ENCODE peak calls at places on chromosome 3, in eight cellular contexts. X, T, Q, W, P, J, O and Z are unnamed samples. For H3K27me3, the result is how much of the 10 kb centered on the place peaks cover.

GRCh38 chr3:72665701-72666443 is 182.4 kb downstream of the SHQ1 start:
- DNase-seq in Q (peak), X (no peak), O (peak), T (peak), J (no peak), W (no peak), P (no peak), Z (no peak)

GRCh38 chr3:139509631-139510030 is 29.9 kb downstream of the RBP1 start:
- DNase-seq in T (no peak), O (no peak), X (no peak), J (no peak), W (no peak), P (no peak), Q (no peak), Z (no peak)

GRCh38 chr3:24853685-24854341 is 359.2 kb upstream of the THRB start:
- DNase-seq in X (no peak), P (no peak), O (no peak), J (no peak), Q (no peak), W (no peak), T (no peak), Z (no peak)

GRCh38 chr3:47010910-47011309 is 31.4 kb downstream of the NBEAL2 start:
- DNase-seq in Q (no peak), J (no peak), O (no peak), W (no peak), T (no peak), P (no peak), X (no peak), Z (no peak)

GRCh38 chr3:56684029-56684428 is 964 bp upstream of the TASOR start:
- DNase-seq in T (no peak), O (no peak), W (no peak), J (no peak), P (no peak), Q (no peak), X (no peak), Z (no peak)

GRCh38 chr3:34012102-34012461 is 213.7 kb downstream of the PDCD6IP start:
- DNase-seq in O (no peak), X (no peak), J (peak), W (no peak), Q (no peak), T (peak), P (no peak), Z (no peak)

GRCh38 chr3:40970067-40970466 is 229.2 kb upstream of the CTNNB1 start:
- DNase-seq in T (no peak), P (no peak), W (no peak), Q (no peak), J (no peak), O (no peak), X (no peak), Z (no peak)

GRCh38 chr3:123952844-123953520 is 8.0 kb downstream of the CCDC14 start:
- DNase-seq in P (no peak), T (no peak), W (no peak), Q (no peak), X (no peak), J (no peak), O (no peak), Z (no peak)

GRCh38 chr3:16085884-16086608 is 88.4 kb upstream of the GALNT15 start:
- DNase-seq in P (no peak), W (no peak), J (peak), O (no peak), Q (no peak), X (peak), T (no peak), Z (no peak)

GRCh38 chr3:9957214-9957613 is 5.0 kb upstream of the PRRT3 start:
- DNase-seq in W (no peak), X (no peak), O (no peak), Q (no peak), J (no peak), P (no peak), T (peak), Z (no peak)

GRCh38 chr3:48503406-48504050 is 446 bp downstream of the SHISA5 start:
- DNase-seq in T (peak), W (peak), J (peak), Q (peak), P (no peak), O (peak), X (no peak), Z (peak)

GRCh38 chr3:55622116-55622515 is 135.0 kb upstream of the WNT5A start:
- DNase-seq in P (no peak), W (no peak), J (peak), Q (no peak), T (peak), X (no peak), O (no peak), Z (no peak)

GRCh38 chr3:57959407-57960173 is 48.6 kb upstream of the FLNB start:
- DNase-seq in P (no peak), W (no peak), O (no peak), J (peak), T (peak), X (no peak), Q (peak), Z (no peak)

GRCh38 chr3:188510366-188510765 is 356.4 kb downstream of the LPP start:
- DNase-seq in J (peak), Q (no peak), W (no peak), X (no peak), O (no peak), P (no peak), T (peak), Z (no peak)

GRCh38 chr3:190026154-190026553 is 94.5 kb downstream of the P3H2 start:
- DNase-seq in T (no peak), P (no peak), J (no peak), Q (no peak), X (no peak), W (no peak), O (no peak), Z (no peak)

GRCh38 chr3:124230432-124230831 is 238.5 kb upstream of the ROPN1 start:
- DNase-seq in P (no peak), Q (no peak), X (no peak), T (no peak), O (no peak), W (no peak), J (no peak), Z (no peak)

GRCh38 chr3:177640319-177640997 is 443.2 kb upstream of the TBL1XR1 start:
- DNase-seq in Q (no peak), P (no peak), T (no peak), W (no peak), J (no peak), X (no peak), O (peak), Z (no peak)

GRCh38 chr3:37971467-37971866 is 19.1 kb upstream of the VILL start:
- DNase-seq in X (no peak), Q (no peak), P (no peak), O (no peak), J (no peak), T (no peak), W (no peak), Z (no peak)

GRCh38 chr3:15812183-15812582 is 14.4 kb upstream of the ANKRD28 start:
- DNase-seq in J (no peak), O (no peak), P (no peak), W (no peak), T (peak), X (no peak), Q (no peak), Z (no peak)

DNA sequence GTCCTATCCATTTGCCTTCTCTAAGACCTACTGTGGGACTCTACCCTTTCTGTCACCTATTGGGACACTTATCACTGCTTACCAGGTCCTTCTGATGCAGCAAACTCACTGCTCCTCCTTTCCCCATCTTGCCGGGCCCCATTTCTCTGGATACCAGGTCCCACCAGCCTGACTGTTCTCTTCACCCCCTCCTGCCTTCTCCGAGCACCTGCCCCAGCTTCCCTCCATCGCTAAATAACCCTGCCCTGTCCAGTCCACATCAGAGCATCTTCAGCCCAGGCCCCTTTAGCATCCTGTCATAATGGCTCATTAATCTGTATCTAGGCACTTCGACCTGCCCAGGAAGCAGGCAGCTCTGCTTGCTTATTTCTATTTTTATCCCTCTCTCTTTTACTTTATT is 74.7 kb downstream of the CRYGS start:
- DNase-seq in Q (no peak), O (peak), X (no peak), W (no peak), J (no peak), P (no peak), T (no peak), Z (no peak)
- H3K27me3 ChIP-seq in Q (under half), O (under half), X (under half), W (under half), J (under half), P (under half), T (half or more), Z (under half)

GRCh38 chr3:98778383-98778782 is 15.2 kb downstream of the ST3GAL6 start:
- DNase-seq in O (no peak), W (no peak), P (no peak), J (peak), X (no peak), Q (no peak), T (peak), Z (no peak)
- H3K27ac ChIP-seq in O (no peak), W (peak), P (no peak), J (peak), X (no peak), Q (no peak), T (peak), Z (peak)

GRCh38 chr3:147367676-147368075 is 38.7 kb downstream of the ZIC4 start:
- DNase-seq in P (no peak), X (no peak), T (no peak), W (no peak), Q (no peak), O (no peak), J (no peak), Z (no peak)
- H3K27me3 ChIP-seq in P (under half), X (half or more), T (half or more), W (half or more), Q (under half), O (half or more), J (half or more), Z (under half)

GRCh38 chr3:43540625-43541024 is 81.2 kb downstream of the ANO10 start:
- DNase-seq in P (no peak), W (no peak), Q (no peak), O (no peak), T (peak), X (no peak), J (no peak), Z (no peak)
- H3K27ac ChIP-seq in P (no peak), W (no peak), Q (no peak), O (no peak), T (peak), X (no peak), J (no peak), Z (no peak)